ENCODE peak calls at places on chromosomes 4 and X, in seven cellular contexts. E is Kasumi-1, I is SK-N-SH, G is left ventricle myocardium inferior, K is posterior vena cava, L is GM13977, Q is astrocyte of the spinal cord. B is an unnamed sample.

GRCh38 chr4:138090918-138091659 is 151.1 kb downstream of the SLC7A11 start:
- DNase-seq in E (no peak), I (no peak), G (no peak), K (no peak), L (no peak), Q (no peak), B (no peak)

GRCh38 chr4:80989921-80990544 is 40.5 kb upstream of the BMP3 start:
- DNase-seq in E (peak), I (peak), G (no peak), K (no peak), L (peak), Q (peak), B (peak)

GRCh38 chrX:133402042-133402453 is 13.2 kb downstream of the GPC4 start:
- DNase-seq in E (no peak), I (no peak), G (no peak), K (no peak), L (no peak), Q (peak), B (no peak)

GRCh38 chrX:132415012-132415411 is 73.8 kb downstream of the MBNL3 start:
- DNase-seq in E (no peak), I (no peak), G (no peak), K (no peak), L (no peak), Q (no peak), B (no peak)

GRCh38 chrX:72128881-72129280 is 2.8 kb downstream of the RTL5 start:
- DNase-seq in E (peak), I (peak), G (no peak), K (no peak), L (no peak), Q (no peak), B (no peak)

GRCh38 chr4:78720151-78720726 is 55.9 kb upstream of the BMP2K start:
- DNase-seq in E (no peak), I (no peak), G (no peak), K (no peak), L (no peak), Q (no peak), B (no peak)

GRCh38 chr4:88352062-88352461 is 26.6 kb upstream of the HERC6 start:
- DNase-seq in E (no peak), I (no peak), G (no peak), K (no peak), L (no peak), Q (peak), B (no peak)

GRCh38 chr4:55398461-55398860 is 2.7 kb downstream of the TMEM165 start:
- DNase-seq in E (no peak), I (no peak), G (no peak), K (no peak), L (no peak), Q (no peak), B (no peak)

GRCh38 chr4:53573696-53574095 is 17.6 kb downstream of the LNX1 start:
- DNase-seq in E (no peak), I (no peak), G (no peak), K (no peak), L (no peak), Q (peak), B (no peak)

GRCh38 chr4:54167508-54167907 is 61.6 kb upstream of the PDGFRA start:
- DNase-seq in E (no peak), I (no peak), G (no peak), K (no peak), L (no peak), Q (no peak), B (no peak)

GRCh38 chr4:105944535-105944934 is 49.3 kb downstream of the NPNT start:
- DNase-seq in E (no peak), I (no peak), G (no peak), K (no peak), L (no peak), Q (peak), B (no peak)

GRCh38 chr4:75036046-75036445 is 103.1 kb downstream of the PARM1 start:
- DNase-seq in E (peak), I (no peak), G (no peak), K (no peak), L (no peak), Q (no peak), B (no peak)

GRCh38 chr4:179695175-179695574 is 2252.9 kb upstream of the AGA start:
- DNase-seq in E (no peak), I (no peak), G (no peak), K (no peak), L (no peak), Q (peak), B (no peak)

GRCh38 chrX:79161655-79162054 is 17.2 kb downstream of the GPR174 start:
- DNase-seq in E (peak), I (no peak), G (no peak), K (no peak), L (peak), Q (no peak), B (no peak)

GRCh38 chr4:23237771-23238170 is 545.0 kb downstream of the GBA3 start:
- DNase-seq in E (no peak), I (peak), G (peak), K (no peak), L (no peak), Q (no peak), B (no peak)